ENCODE peak calls at places on chromosomes 13 and 19, in five cellular contexts. S is mesenchymal stem cell, H is H1, A is H9, D is trophoblast cell. O is an unnamed sample.

GRCh38 chr13:41544824-41545707 is 87.7 kb downstream of the RGCC start:
- DNase-seq in S (peak), H (no peak), A (no peak), D (no peak), O (no peak)

GRCh38 chr19:21850636-21851255 is 14.8 kb upstream of the ZNF43 start:
- DNase-seq in S (no peak), H (no peak), A (no peak), D (peak), O (no peak)

GRCh38 chr13:27044837-27045570 is 126.6 kb downstream of the USP12 start:
- DNase-seq in S (peak), H (peak), A (no peak), D (no peak), O (no peak)

GRCh38 chr19:32519023-32519422 is 62.0 kb upstream of the PDCD5 start:
- DNase-seq in S (no peak), H (no peak), A (no peak), D (no peak), O (no peak)

GRCh38 chr19:23996549-23996948 is 81.9 kb downstream of the ZNF726 start:
- DNase-seq in S (no peak), H (peak), A (peak), D (peak), O (no peak)

GRCh38 chr13:61664821-61665705 is 249.4 kb upstream of the PCDH20 start:
- DNase-seq in S (no peak), H (no peak), A (no peak), D (no peak), O (no peak)

GRCh38 chr13:111269508-111269907 is 50.9 kb upstream of the TEX29 start:
- DNase-seq in S (no peak), H (no peak), A (no peak), D (no peak), O (no peak)

GRCh38 chr19:47398707-47399106 is 20.6 kb downstream of the MEIS3 start:
- DNase-seq in S (no peak), H (no peak), A (no peak), D (no peak), O (no peak)

DNA sequence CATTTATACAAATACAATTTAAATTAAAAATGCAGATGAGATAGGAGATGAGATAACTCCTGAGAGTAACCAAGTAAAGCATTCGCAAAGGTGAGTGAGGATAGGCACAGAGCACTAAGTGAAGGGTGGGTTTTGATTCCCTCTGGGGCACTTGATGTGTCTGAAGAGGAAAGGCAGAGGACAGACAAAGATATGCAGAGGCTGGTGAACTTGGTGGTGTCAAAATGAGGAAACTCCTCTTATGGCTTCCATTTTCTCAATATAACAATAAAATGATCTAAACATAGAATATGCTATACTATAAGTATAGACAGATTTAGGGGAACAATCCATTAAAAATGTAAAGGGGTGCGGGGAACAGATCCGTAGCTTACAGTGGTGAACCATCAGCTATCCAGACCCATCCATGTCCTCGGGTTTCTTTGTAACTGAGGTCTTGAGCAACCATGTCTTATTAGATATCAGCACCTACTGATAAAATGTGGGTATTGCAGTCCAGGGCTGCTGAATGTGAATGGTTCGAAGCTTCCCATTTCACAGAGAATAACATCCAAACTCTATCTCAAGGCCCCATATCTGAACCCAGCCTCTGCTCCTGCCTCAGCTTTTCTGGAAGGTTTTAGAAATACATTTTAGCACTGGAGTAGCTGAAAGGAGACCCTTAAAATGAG is 73.9 kb upstream of the SLC10A2 start:
- DNase-seq in S (peak), H (no peak), A (peak), D (peak), O (no peak)
- H2BK12ac ChIP-seq in S (no peak), H (no peak), A (no peak), D (no peak), O (no peak)

DNA sequence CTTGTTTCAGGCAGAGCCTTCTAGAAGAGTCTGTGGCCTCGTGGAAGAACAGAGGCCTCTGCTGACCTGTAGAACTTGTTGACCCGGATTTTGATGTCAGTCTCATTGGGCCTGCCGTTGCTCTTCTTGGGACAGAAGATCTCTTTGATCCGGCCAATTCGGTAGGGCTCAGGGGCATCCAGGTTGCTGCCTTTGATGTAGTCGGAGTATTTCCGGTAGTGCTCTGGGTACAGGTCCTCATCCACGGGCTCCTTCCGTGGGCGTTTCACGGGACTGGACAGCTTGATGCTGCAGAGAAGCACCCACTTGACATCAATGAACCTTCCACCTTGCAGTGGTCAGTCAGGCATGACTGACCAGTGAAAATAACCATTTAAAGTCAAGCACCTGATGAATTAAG is 24.0 kb upstream of the EIF3G start:
- DNase-seq in S (no peak), H (no peak), A (no peak), D (no peak), O (no peak)
- H2BK12ac ChIP-seq in S (no peak), H (no peak), A (no peak), D (no peak), O (no peak)

GRCh38 chr19:41159861-41160260 is 33.2 kb upstream of the CYP2S1 start:
- DNase-seq in S (peak), H (no peak), A (no peak), D (no peak), O (no peak)
- H2BK12ac ChIP-seq in S (no peak), H (no peak), A (no peak), D (no peak), O (no peak)

GRCh38 chr19:8614455-8614854 is 3.9 kb upstream of the ADAMTS10 start:
- DNase-seq in S (no peak), H (no peak), A (no peak), D (no peak), O (no peak)

GRCh38 chr19:8610928-8611284 is 391 bp upstream of the ADAMTS10 start:
- DNase-seq in S (no peak), H (no peak), A (no peak), D (no peak), O (no peak)

GRCh38 chr19:8611391-8611883 is 922 bp upstream of the ADAMTS10 start:
- DNase-seq in S (no peak), H (no peak), A (no peak), D (no peak), O (no peak)

GRCh38 chr19:8611890-8612806 is 1.6 kb upstream of the ADAMTS10 start:
- DNase-seq in S (peak), H (no peak), A (peak), D (no peak), O (no peak)

GRCh38 chr19:8612807-8613171 is 2.3 kb upstream of the ADAMTS10 start:
- DNase-seq in S (no peak), H (no peak), A (no peak), D (no peak), O (no peak)
- H2BK12ac ChIP-seq in S (no peak), H (no peak), A (no peak), D (no peak), O (no peak)